ENCODE peak calls at places on chromosomes 16 and 17, in eight cellular contexts. Z is IMR-90, E is lower leg skin, J is sigmoid colon, F is thyroid gland, M is body of pancreas, H is transverse colon, U is Peyer's patch. R is an unnamed sample.

GRCh38 chr17:45368661-45369060 is 51.8 kb upstream of the MAP3K14 start:
- DNase-seq in U (no peak), J (no peak), H (no peak), M (no peak), F (no peak), E (no peak), Z (peak; percentile 92), R (no peak)

GRCh38 chr17:44763170-44763569 is 4.4 kb downstream of the ADAM11 start:
- DNase-seq in M (no peak), F (no peak), Z (no peak), E (no peak), U (no peak), H (no peak), J (no peak), R (no peak)

GRCh38 chr16:58551496-58551895 is 36.2 kb downstream of the SETD6 start:
- DNase-seq in U (no peak), H (no peak), E (no peak), J (no peak), M (no peak), Z (no peak), F (no peak), R (no peak)

GRCh38 chr16:72409428-72409827 is 237.5 kb upstream of the PMFBP1 start:
- DNase-seq in Z (no peak), F (no peak), U (no peak), J (no peak), E (no peak), H (no peak), M (no peak), R (no peak)

GRCh38 chr17:3762922-3763776 is 37.8 kb downstream of the ITGAE start:
- DNase-seq in H (no peak), F (no peak), U (no peak), M (no peak), J (no peak), Z (no peak), E (no peak), R (no peak)

GRCh38 chr16:67409631-67410030 is 6.6 kb downstream of the ZDHHC1 start:
- DNase-seq in J (no peak), U (no peak), F (no peak), H (no peak), E (no peak), Z (no peak), M (no peak), R (no peak)

GRCh38 chr16:25020112-25020591 is 5.0 kb upstream of the ARHGAP17 start:
- DNase-seq in U (no peak), E (no peak), Z (no peak), J (peak; percentile 3), F (no peak), M (no peak), H (no peak), R (no peak)

GRCh38 chr17:77365584-77366186 is 224.9 kb downstream of the SEC14L1 start:
- DNase-seq in Z (peak; percentile 93), U (no peak), J (peak; percentile 91), F (peak; percentile 76), M (peak; percentile 68), H (peak; percentile 69), E (no peak), R (no peak)

GRCh38 chr16:78235168-78235800 is 135.8 kb downstream of the WWOX start:
- DNase-seq in J (peak; percentile 72), M (peak; percentile 59), F (peak; percentile 78), E (peak; percentile 92), U (peak; percentile 50), Z (peak; percentile 57), H (peak; percentile 74), R (peak; percentile 65)

GRCh38 chr16:30148101-30148500 is 25.1 kb upstream of the MAPK3 start:
- DNase-seq in J (no peak), F (no peak), Z (no peak), E (no peak), U (no peak), H (no peak), M (no peak), R (no peak)

GRCh38 chr17:35254107-35254802 is 11.4 kb downstream of the SLFN5 start:
- DNase-seq in E (peak; percentile 89), F (peak; percentile 73), H (peak; percentile 42), U (no peak), J (peak; percentile 89), M (peak; percentile 81), Z (peak; percentile 97), R (no peak)

GRCh38 chr16:29809031-29809747 is 2.8 kb upstream of the PRRT2 start:
- DNase-seq in E (no peak), J (no peak), H (no peak), F (no peak), Z (no peak), U (no peak), M (no peak), R (no peak)

GRCh38 chr17:28315846-28316705 is 2.9 kb upstream of the TMEM97 start:
- DNase-seq in H (no peak), F (no peak), Z (no peak), E (no peak), M (no peak), U (no peak), J (no peak), R (no peak)

GRCh38 chr16:30947533-30948086 is 1.3 kb upstream of the ORAI3 start:
- DNase-seq in F (no peak), U (no peak), Z (no peak), J (no peak), H (no peak), M (no peak), E (no peak), R (no peak)

GRCh38 chr17:7132511-7133094 is 18.0 kb upstream of the ASGR2 start:
- DNase-seq in H (peak; percentile 27), J (no peak), Z (no peak), U (peak; percentile 49), M (no peak), E (no peak), F (peak; percentile 11), R (no peak)

GRCh38 chr17:48160177-48160967 is 52.8 kb downstream of the SNX11 start:
- DNase-seq in J (no peak), M (peak; percentile 74), F (peak; percentile 21), Z (no peak), H (peak; percentile 33), E (no peak), U (no peak), R (no peak)

GRCh38 chr17:56499799-56500388 is 93.6 kb upstream of the NOG start:
- DNase-seq in M (no peak), U (no peak), F (no peak), E (no peak), H (no peak), Z (peak; percentile 37), J (no peak), R (peak; percentile 55)

GRCh38 chr17:72362466-72363335 is 241.9 kb downstream of the SOX9 start:
- DNase-seq in M (no peak), E (no peak), Z (peak; percentile 92), F (no peak), J (no peak), U (no peak), H (no peak), R (no peak)

GRCh38 chr16:55257971-55258613 is 65.9 kb upstream of the IRX6 start:
- DNase-seq in M (peak; percentile 69), Z (peak; percentile 26), H (peak; percentile 71), E (peak; percentile 94), F (peak; percentile 52), U (no peak), J (no peak), R (peak; percentile 75)

DNA sequence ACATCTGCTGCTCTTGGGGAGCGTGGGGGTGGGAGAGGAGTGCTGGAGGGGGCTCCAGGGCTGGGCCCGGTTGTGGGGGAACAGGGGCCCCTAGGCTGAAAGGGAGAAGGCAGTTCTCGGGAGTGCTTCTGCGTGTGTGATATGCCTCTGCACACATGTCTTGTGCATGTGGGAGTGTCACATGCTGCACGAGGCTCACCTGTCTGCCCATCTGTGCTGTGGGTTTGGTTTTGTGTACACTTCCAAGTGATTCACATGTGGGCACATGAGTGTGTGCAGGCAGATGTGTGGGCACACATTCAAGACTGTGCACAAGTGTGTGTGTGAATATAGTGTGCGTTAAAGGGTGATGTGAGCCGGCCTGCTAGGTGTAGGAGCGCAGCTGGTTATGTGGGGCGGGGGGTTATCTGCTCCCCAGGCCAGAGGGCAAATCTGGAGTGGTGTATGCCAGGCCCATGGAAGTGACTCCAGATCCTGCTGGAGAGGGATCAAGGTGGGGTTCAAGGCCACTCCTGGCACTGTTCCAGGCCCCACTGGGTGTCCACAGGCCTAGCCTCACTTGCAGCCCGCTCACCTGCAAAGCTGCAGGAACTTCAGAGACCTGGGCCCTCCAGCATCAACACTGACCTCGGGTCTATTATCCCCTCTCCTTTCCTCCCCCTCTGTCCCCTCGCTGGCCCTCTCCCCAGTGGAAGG is 3.8 kb upstream of the BAHCC1 start:
- DNase-seq in Z (no peak), M (peak; percentile 52), J (no peak), H (no peak), F (peak; percentile 45), E (no peak), U (no peak), R (no peak)
- TF ChIP-seq POLR2A in Z (no peak), M (no peak), J (no peak), H (no peak), F (no peak), E (no peak), U (no peak), R (no peak)

GRCh38 chr16:1960665-1961630 is 1.6 kb downstream of the NDUFB10 start:
- DNase-seq in M (peak; percentile 20), J (no peak), H (no peak), E (no peak), F (no peak), Z (peak; percentile 50), U (no peak), R (peak; percentile 64)
- TF ChIP-seq POLR2A in M (peak; percentile 30), J (no peak), H (no peak), E (no peak), F (no peak), Z (peak; percentile 64), U (no peak), R (peak; percentile 83)

GRCh38 chr16:50270510-50271147 is 4.3 kb downstream of the ADCY7 start:
- DNase-seq in E (no peak), F (no peak), H (no peak), U (no peak), J (peak; percentile 45), Z (no peak), M (no peak), R (no peak)
- TF ChIP-seq POLR2A in E (no peak), F (no peak), H (no peak), U (no peak), J (no peak), Z (no peak), M (no peak), R (no peak)

DNA sequence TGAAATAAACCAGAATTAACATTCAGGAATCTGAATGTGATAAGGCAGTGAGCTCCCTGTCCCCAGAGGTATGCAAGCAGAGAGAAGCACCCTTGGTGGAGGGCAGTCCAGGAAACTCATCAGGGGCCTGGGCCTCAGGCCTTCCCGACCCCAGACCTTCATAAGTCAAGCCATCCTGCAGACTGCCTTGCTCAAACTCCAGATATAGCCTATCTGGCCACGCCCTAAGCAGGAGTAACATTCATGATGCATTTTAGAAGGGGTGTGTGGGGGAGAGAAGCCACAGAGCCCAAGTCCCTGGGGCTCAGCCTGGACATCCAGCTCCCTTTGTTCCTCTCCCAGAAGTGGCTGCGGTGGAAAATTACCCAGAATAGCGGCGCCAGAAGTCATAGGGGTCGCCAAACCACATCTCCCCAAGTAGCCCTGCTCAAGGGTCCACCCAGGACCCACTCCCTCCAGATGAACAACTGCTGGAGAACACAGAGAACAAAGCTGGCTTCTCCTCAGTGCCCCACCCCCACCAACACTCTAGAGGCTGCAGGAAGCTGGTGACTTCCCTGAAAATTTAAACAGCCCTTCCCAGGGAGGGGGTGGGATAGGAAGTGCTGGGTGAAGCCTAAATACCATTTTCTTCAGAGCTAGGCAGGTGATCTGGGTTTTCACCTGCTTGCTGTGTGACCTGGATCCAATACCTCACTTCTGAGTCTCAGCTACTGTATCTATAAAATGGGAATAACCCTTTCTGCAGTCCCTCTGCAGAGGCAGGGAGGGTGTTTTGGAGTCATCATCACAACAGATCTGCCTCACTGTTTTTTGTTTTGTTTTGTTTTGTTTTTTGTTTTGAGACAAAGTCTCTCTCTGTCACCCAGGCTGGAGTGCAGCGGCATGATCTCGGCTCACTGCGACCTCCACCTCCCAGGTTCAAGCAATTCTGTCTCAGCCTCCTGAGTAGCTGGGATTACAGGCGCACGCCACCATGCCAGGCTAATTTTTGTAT is 1.5 kb upstream of the SREBF1 start:
- DNase-seq in H (peak; percentile 64), U (no peak), M (no peak), J (no peak), E (no peak), Z (peak; percentile 24), F (peak; percentile 90), R (peak; percentile 82)
- TF ChIP-seq POLR2A in H (peak; percentile 15), U (no peak), M (peak; percentile 19), J (no peak), E (no peak), Z (peak; percentile 45), F (no peak), R (peak; percentile 80)